ENCODE peak calls at places on chromosomes 1 and 21, in six cellular contexts. D is OCI-LY7, O is HCT116, Q is sigmoid colon, K is uterus, W is neural progenitor cell. B is an unnamed sample. For H3K4me1, the result is how much of the 10 kb centered on the place peaks cover.

GRCh38 chr1:63955746-63956145 is 181.9 kb downstream of the ROR1 start:
- DNase-seq in D (no peak), O (no peak), Q (no peak), K (peak), W (no peak), B (no peak)

GRCh38 chr1:195562074-195562473 is 1046.2 kb downstream of the KCNT2 start:
- DNase-seq in D (no peak), O (no peak), Q (no peak), K (no peak), W (no peak), B (no peak)

GRCh38 chr21:33914188-33914587 is 1.4 kb downstream of the ATP5PO start:
- DNase-seq in D (no peak), O (no peak), Q (no peak), K (no peak), W (no peak), B (no peak)

GRCh38 chr1:78061825-78062523 is 16.2 kb downstream of the GIPC2 start:
- DNase-seq in D (no peak), O (no peak), Q (no peak), K (no peak), W (no peak), B (no peak)

GRCh38 chr1:236070753-236071152 is 5.9 kb upstream of the NID1 start:
- DNase-seq in D (no peak), O (no peak), Q (no peak), K (no peak), W (no peak), B (no peak)

GRCh38 chr1:82565546-82565945 is 764.8 kb downstream of the ADGRL2 start:
- DNase-seq in D (no peak), O (peak), Q (no peak), K (no peak), W (no peak), B (no peak)

GRCh38 chr1:237108299-237109040 is 66.5 kb downstream of the RYR2 start:
- DNase-seq in D (no peak), O (no peak), Q (no peak), K (no peak), W (peak), B (no peak)

GRCh38 chr1:117650840-117651568 is 45.2 kb downstream of the TENT5C start:
- DNase-seq in D (no peak), O (no peak), Q (no peak), K (no peak), W (no peak), B (no peak)

GRCh38 chr1:103336376-103336775 is 189.1 kb upstream of the RNPC3 start:
- DNase-seq in D (no peak), O (no peak), Q (no peak), K (no peak), W (no peak), B (no peak)

GRCh38 chr1:53015508-53015860 is 46.5 kb upstream of the PODN start:
- DNase-seq in D (no peak), O (no peak), Q (no peak), K (no peak), W (no peak), B (no peak)

GRCh38 chr1:172483448-172483847 is 39.6 kb upstream of the PIGC start:
- DNase-seq in D (no peak), O (no peak), Q (no peak), K (no peak), W (no peak), B (no peak)

GRCh38 chr21:17610862-17611261 is 1.8 kb downstream of the BTG3 start:
- DNase-seq in D (peak), O (no peak), Q (peak), K (no peak), W (no peak), B (no peak)

GRCh38 chr1:224067621-224068457 is 46.1 kb upstream of the FBXO28 start:
- DNase-seq in D (no peak), O (no peak), Q (no peak), K (no peak), W (no peak), B (no peak)

GRCh38 chr1:228226141-228226874 is 18.5 kb downstream of the OBSCN start:
- DNase-seq in D (no peak), O (no peak), Q (no peak), K (no peak), W (no peak), B (no peak)

GRCh38 chr1:148373236-148373935 is 109.7 kb downstream of the PPIAL4G start:
- DNase-seq in D (no peak), O (no peak), Q (no peak), K (no peak), W (no peak), B (no peak)

GRCh38 chr1:60055336-60055735 is 18.2 kb downstream of the C1orf87 start:
- DNase-seq in D (no peak), O (no peak), Q (no peak), K (no peak), W (no peak), B (no peak)

GRCh38 chr1:238811211-238811610 is 575.2 kb upstream of the CHRM3 start:
- DNase-seq in D (no peak), O (no peak), Q (no peak), K (no peak), W (no peak), B (no peak)

GRCh38 chr1:82371844-82372498 is 571.2 kb downstream of the ADGRL2 start:
- DNase-seq in D (no peak), O (no peak), Q (no peak), K (no peak), W (no peak), B (no peak)

GRCh38 chr1:186102559-186103148 is 272.4 kb downstream of the TPR start:
- DNase-seq in D (no peak), O (no peak), Q (no peak), K (no peak), W (no peak), B (no peak)

GRCh38 chr1:35437200-35437599 is 120.0 kb downstream of the KIAA0319L start:
- DNase-seq in D (no peak), O (no peak), Q (no peak), K (no peak), W (no peak), B (no peak)

GRCh38 chr1:7808253-7808844 is 24.3 kb downstream of the PER3 start:
- DNase-seq in D (peak), O (peak), Q (no peak), K (no peak), W (peak), B (no peak)

GRCh38 chr1:89999628-90000027 is 4.7 kb downstream of the ZNF326 start:
- DNase-seq in D (no peak), O (no peak), Q (no peak), K (no peak), W (no peak), B (no peak)
- H3K4me1 ChIP-seq in D (under half), O (under half), Q (under half), K (under half), W (under half), B (under half)

GRCh38 chr1:207028884-207029283 is 3.7 kb downstream of the C1orf116 start:
- DNase-seq in D (no peak), O (no peak), Q (no peak), K (no peak), W (no peak), B (no peak)
- H3K4me1 ChIP-seq in D (under half), O (half or more), Q (under half), K (under half), W (under half), B (under half)

GRCh38 chr1:160637821-160638539 is 8.9 kb downstream of the SLAMF1 start:
- DNase-seq in D (no peak), O (no peak), Q (no peak), K (no peak), W (no peak), B (no peak)

GRCh38 chr1:160637065-160637464 is 9.8 kb downstream of the SLAMF1 start:
- DNase-seq in D (no peak), O (no peak), Q (no peak), K (no peak), W (no peak), B (no peak)

GRCh38 chr1:160636076-160636475 is 10.8 kb downstream of the SLAMF1 start:
- DNase-seq in D (no peak), O (no peak), Q (no peak), K (no peak), W (no peak), B (no peak)

GRCh38 chr1:160634543-160635491 is 12.0 kb downstream of the SLAMF1 start:
- DNase-seq in D (no peak), O (no peak), Q (no peak), K (no peak), W (no peak), B (no peak)

DNA sequence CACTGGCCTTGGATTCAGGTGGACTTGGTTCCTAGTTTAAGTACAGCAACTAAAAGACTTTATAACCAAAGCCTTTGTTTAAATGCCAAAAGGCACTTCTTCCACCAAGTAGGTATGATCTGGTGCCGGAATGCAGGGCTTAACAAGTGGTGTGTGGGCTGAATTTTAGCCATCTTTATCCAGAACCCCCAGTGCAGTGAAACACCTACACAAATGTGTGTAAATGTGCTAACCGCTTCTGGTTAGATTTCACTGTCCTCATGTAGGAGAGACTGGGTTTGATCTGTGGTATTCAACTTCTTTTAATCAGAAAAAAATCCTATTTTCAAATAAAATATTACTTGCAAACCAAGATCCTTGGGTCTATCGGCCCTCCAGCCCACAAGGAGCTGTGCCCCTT is 10.3 kb downstream of the SLAMF1 start:
- DNase-seq in D (no peak), O (no peak), Q (no peak), K (no peak), W (no peak), B (no peak)
- H3K4me1 ChIP-seq in D (under half), O (under half), Q (under half), K (under half), W (under half), B (under half)

DNA sequence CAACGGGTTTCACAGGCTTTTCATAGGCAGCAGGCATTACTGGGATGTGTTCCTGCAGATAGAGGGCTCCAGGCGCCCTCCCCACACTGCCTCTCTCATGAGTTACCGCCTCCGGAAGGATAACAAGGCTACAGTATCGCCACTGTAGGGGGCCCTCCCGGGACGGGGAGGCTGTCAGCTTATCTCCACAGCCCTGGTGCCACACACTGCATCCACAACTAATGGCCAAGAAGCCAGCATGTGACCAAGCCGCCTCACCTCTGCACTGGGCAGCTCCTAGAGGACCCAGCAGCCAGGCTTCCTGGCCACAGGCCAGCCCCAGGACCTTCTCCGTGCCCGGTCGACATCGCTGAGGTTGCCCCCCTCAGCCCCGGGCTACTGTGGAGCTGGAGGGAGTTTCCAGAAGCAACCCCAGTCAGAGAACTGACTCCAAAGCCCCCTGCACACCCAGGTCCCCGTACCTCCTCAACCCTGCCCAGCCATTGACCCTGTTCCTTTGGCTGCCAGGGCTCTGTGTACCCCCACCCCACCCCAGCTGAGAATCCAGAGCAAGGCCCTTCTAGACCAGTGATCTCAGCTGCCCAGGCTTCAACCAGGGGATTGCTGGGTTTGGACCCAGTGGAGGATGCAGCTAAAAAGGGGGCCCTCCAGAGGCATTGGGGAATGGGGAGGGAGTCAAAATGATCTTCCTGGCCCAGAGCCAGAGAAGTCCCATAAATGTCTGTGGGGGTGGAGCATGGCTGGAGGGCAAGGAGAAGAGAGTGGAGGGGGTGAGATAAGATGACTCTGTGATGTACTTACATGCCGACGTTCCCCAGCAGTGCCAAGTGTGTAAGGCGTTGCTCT is 45.0 kb downstream of the NEK2 start:
- DNase-seq in D (no peak), O (no peak), Q (no peak), K (no peak), W (peak), B (no peak)
- H3K4me1 ChIP-seq in D (under half), O (under half), Q (under half), K (under half), W (under half), B (under half)

GRCh38 chr21:40827509-40827908 is 19.4 kb downstream of the DSCAM start:
- DNase-seq in D (no peak), O (no peak), Q (no peak), K (no peak), W (no peak), B (no peak)
- H3K4me1 ChIP-seq in D (under half), O (under half), Q (under half), K (under half), W (under half), B (under half)

DNA sequence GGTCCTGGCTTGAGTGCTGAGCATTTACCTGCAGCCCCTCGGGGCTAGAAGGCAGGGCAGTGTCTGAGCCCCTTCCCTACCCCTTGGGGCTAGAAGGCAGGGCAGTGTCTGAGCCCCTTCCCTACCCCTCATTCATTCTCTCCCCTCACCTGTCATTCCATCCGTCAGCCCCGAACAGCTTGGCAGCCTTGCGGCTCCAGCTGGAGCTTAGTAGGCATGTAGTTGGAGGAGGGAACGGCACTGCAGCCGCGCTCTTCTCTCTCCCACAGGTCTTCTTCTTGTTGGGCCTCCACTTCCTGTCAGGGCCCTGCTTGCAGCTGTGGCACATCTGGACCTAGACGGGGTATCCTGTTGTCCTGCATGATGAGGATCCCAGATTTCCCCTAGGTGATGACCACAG is 22.1 kb downstream of the MAPKAPK2 start:
- DNase-seq in D (no peak), O (no peak), Q (peak), K (no peak), W (no peak), B (peak)
- H3K4me1 ChIP-seq in D (under half), O (under half), Q (half or more), K (under half), W (half or more), B (half or more)